ENCODE peak calls at places on chromosomes 11 and 22, in four cellular contexts. J, G, A and M are unnamed samples.

GRCh38 chr11:34395916-34396555 is 38.2 kb upstream of the ABTB2 start:
- DNase-seq in J (no peak), G (no peak), A (no peak), M (no peak)

GRCh38 chr22:21044931-21045584 is 688 bp upstream of the LRRC74B start:
- DNase-seq in J (no peak), G (no peak), A (peak), M (no peak)

GRCh38 chr11:123180574-123180973 is 14.5 kb downstream of the CLMP start:
- DNase-seq in J (no peak), G (no peak), A (no peak), M (no peak)

GRCh38 chr11:73715551-73715950 is 45.3 kb downstream of the RAB6A start:
- DNase-seq in J (no peak), G (no peak), A (no peak), M (no peak)

GRCh38 chr11:43930868-43931716 is 11.3 kb upstream of the C11orf96 start:
- DNase-seq in J (no peak), G (no peak), A (no peak), M (no peak)

GRCh38 chr11:104337273-104337672 is 173.3 kb upstream of the PDGFD start:
- DNase-seq in J (no peak), G (no peak), A (no peak), M (no peak)

GRCh38 chr11:57320719-57321387 is 3.9 kb downstream of the TNKS1BP1 start:
- DNase-seq in J (no peak), G (peak), A (no peak), M (no peak)

GRCh38 chr11:2293396-2294339 is 8.1 kb downstream of the C11orf21 start:
- DNase-seq in J (peak), G (no peak), A (no peak), M (no peak)

GRCh38 chr22:33565580-33565995 is 354.7 kb downstream of the LARGE1 start:
- DNase-seq in J (no peak), G (no peak), A (no peak), M (no peak)

GRCh38 chr11:67582026-67582425 is 1.6 kb upstream of the GSTP1 start:
- DNase-seq in J (no peak), G (no peak), A (no peak), M (no peak)

GRCh38 chr22:20641919-20642579 is 131.9 kb upstream of the SERPIND1 start:
- DNase-seq in J (no peak), G (no peak), A (no peak), M (no peak)

GRCh38 chr22:33875316-33875715 is 45.0 kb downstream of the LARGE1 start:
- DNase-seq in J (no peak), G (no peak), A (no peak), M (no peak)

GRCh38 chr11:44257338-44258189 is 52.4 kb downstream of the ALX4 start:
- DNase-seq in J (peak), G (no peak), A (no peak), M (no peak)

GRCh38 chr22:46107753-46108563 is 42.4 kb upstream of the PPARA start:
- DNase-seq in J (no peak), G (no peak), A (no peak), M (no peak)

GRCh38 chr22:19764050-19764593 is 3.5 kb downstream of the TBX1 start:
- DNase-seq in J (peak), G (no peak), A (no peak), M (no peak)

GRCh38 chr22:26259510-26259909 is 90.2 kb downstream of the SEZ6L start:
- DNase-seq in J (peak), G (peak), A (no peak), M (no peak)

GRCh38 chr11:19450282-19450681 is 209.5 kb upstream of the E2F8 start:
- DNase-seq in J (no peak), G (no peak), A (no peak), M (no peak)

GRCh38 chr11:118648291-118648690 is 31.2 kb downstream of the TREH start:
- DNase-seq in J (no peak), G (no peak), A (no peak), M (no peak)

GRCh38 chr22:28032896-28033295 is 113.8 kb upstream of the PITPNB start:
- DNase-seq in J (no peak), G (no peak), A (no peak), M (no peak)

GRCh38 chr11:48006301-48006992 is 26.1 kb downstream of the PTPRJ start:
- DNase-seq in J (no peak), G (no peak), A (peak), M (peak)

GRCh38 chr11:116170526-116171120 is 602.2 kb downstream of the BUD13 start:
- DNase-seq in J (peak), G (peak), A (peak), M (no peak)
- TF ChIP-seq BRCA1 in J (no peak), G (no peak), A (no peak), M (no peak)

GRCh38 chr11:61329871-61330270 is 3.0 kb downstream of the DDB1 start:
- DNase-seq in J (no peak), G (no peak), A (no peak), M (no peak)

GRCh38 chr11:61327669-61328071 is 5.2 kb downstream of the DDB1 start:
- DNase-seq in J (no peak), G (no peak), A (no peak), M (no peak)

GRCh38 chr11:61331636-61332035 is 1.3 kb downstream of the DDB1 start:
- DNase-seq in J (no peak), G (no peak), A (no peak), M (no peak)

GRCh38 chr11:61328351-61328750 is 4.6 kb downstream of the DDB1 start:
- DNase-seq in J (no peak), G (no peak), A (no peak), M (no peak)

DNA sequence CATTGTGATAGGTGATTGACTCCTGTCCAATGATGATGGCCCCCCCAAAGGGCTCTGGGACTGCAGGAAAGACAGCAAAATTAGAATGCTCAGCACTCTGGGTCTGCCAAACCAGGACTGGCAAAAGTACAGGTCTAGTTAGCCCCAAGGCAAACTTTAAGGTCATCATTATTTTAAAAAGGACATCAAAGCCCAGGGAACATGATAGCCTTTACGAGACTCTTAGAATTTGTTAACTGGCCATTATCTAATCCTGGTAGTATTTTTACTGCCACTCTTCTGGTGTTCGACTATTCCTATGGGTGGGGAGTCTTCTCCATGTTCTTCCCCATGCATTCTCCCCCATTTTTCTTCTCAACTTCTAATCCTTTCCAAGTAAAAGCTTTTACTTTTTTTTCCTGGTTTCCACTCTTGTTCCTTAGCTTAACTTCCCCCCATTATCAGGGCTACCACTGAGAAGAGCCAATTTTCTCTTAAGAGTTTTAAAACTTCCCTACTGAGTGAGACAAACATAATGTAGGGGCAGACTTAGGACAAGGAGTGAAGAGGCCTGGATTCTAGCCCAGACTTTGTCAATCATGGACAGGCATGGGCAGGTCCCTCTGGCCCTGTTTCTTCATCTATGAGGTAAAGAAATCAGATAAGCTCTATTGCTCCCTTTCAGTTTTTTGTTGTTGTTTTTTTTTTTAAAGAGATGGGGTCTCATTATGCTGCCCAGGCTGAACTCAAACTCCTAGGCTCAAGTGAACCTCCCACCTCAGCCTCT is 7.1 kb downstream of the DDB1 start:
- DNase-seq in J (no peak), G (no peak), A (no peak), M (no peak)
- TF ChIP-seq BRCA1 in J (no peak), G (no peak), A (no peak), M (no peak)

DNA sequence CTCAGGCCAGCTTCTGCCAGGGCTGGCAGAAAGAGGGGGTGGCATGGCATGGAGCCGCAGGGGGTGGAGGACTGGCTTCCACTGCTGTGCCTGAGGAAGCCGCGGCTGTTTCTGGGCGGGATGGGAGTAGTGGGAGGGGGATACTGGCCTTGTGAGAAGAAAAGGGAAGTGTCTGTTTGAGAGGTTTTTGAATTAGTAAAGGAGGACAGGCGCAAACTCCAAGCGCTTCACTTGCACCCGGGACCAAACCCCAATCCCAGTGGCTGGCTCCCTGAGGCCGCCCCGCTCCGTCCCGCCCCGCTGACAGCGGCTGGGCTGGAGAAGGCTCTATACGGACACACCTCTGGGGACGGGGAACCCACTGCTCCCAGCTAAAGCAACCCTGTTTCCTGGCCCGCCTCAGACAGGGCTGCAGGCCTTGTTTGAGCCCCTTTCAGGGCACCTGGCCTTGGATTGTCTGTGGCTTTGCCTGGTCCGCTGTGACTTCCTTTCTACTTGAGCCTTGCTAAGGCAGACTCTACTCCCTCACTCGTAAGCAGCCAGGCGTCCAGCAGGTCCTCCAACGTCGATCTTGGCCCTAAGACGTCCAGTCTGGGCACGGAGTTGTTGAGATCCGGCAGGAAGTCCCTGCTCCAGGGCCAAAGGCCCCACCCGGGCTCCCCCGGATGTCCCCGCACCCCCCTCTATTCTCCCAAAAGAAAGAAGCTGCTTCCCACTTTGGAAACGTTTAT is 2.2 kb downstream of the APOA1 start:
- DNase-seq in J (no peak), G (no peak), A (no peak), M (no peak)
- TF ChIP-seq BRCA1 in J (no peak), G (no peak), A (no peak), M (no peak)

GRCh38 chr11:85946221-85946620 is 91.0 kb downstream of the CCDC83 start:
- DNase-seq in J (no peak), G (peak), A (no peak), M (no peak)
- TF ChIP-seq BRCA1 in J (no peak), G (no peak), A (no peak), M (no peak)

GRCh38 chr11:97332271-97332670 is 942.5 kb downstream of the JRKL start:
- DNase-seq in J (no peak), G (no peak), A (no peak), M (no peak)
- TF ChIP-seq BRCA1 in J (no peak), G (no peak), A (no peak), M (no peak)

GRCh38 chr22:31400023-31400397 is 606 bp downstream of the DRG1 start:
- DNase-seq in J (no peak), G (no peak), A (no peak), M (no peak)
- TF ChIP-seq BRCA1 in J (no peak), G (no peak), A (no peak), M (no peak)

GRCh38 chr11:17694711-17695110 is 24.7 kb upstream of the MYOD1 start:
- DNase-seq in J (no peak), G (no peak), A (no peak), M (no peak)
- TF ChIP-seq BRCA1 in J (no peak), G (no peak), A (no peak), M (no peak)

DNA sequence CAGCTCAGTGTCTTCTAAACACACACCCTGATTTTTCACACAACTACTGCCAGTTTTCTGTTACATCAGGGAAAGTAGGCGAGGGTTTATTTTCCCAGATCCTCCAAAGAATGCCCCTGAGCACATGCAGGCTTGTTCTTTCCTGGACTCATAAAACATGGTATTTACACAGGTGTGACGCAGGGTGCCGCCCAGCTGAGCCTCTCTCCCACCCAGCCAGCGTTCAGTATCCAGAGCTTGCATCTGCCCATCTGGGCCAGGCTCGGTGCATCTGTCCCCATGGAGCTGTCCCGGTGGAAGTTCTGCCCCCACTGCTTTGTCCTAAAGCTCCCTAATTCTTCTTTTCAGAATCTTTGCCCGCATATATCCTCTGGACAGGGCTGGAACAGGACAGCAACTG is 44.8 kb upstream of the ISX start:
- DNase-seq in J (no peak), G (no peak), A (no peak), M (no peak)
- TF ChIP-seq BRCA1 in J (no peak), G (no peak), A (no peak), M (no peak)

DNA sequence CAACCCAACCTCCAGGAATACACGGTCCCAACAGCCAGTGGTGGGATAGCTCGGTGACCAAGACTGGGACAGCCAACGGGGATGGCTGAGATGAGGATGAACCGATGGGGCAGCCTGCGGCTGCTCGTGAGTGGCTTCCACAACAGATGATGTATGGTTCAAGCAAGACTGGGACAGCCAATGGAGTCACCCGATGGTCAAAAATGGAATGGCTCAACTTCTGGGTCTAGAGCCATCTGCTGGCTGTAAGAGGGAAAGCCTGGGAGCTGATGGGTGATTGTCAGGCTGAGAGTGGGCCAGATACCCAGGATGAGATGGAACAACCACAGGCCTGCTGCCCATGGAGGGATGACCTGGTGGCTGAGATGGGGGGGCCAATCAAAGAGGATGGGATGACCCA is 35.5 kb downstream of the SYT7 start:
- DNase-seq in J (no peak), G (no peak), A (peak), M (no peak)
- TF ChIP-seq BRCA1 in J (no peak), G (no peak), A (no peak), M (no peak)